ENCODE peak calls at places on chromosomes 7 and 10, in four cellular contexts. P is keratinocyte; D is CD8-positive, alpha-beta memory T cell; C is IMR-90. G is an unnamed sample. For H3K27me3 and H3K4me1, the result is how much of the 10 kb centered on the place peaks cover.

GRCh38 chr10:98104125-98104524 is 30.3 kb upstream of the R3HCC1L start:
- DNase-seq in C (no peak), P (no peak), D (no peak), G (no peak)

GRCh38 chr10:108783897-108784296 is 1139.4 kb downstream of the XPNPEP1 start:
- DNase-seq in C (peak), P (no peak), D (no peak), G (peak)

GRCh38 chr10:1420663-1421362 is 316.5 kb downstream of the ADARB2 start:
- DNase-seq in C (no peak), D (peak), P (no peak), G (peak)

GRCh38 chr7:150962743-150963399 is 15.2 kb downstream of the KCNH2 start:
- DNase-seq in C (peak), P (no peak), D (peak), G (peak)

GRCh38 chr7:132655071-132655761 is 78.9 kb upstream of the PLXNA4 start:
- DNase-seq in C (no peak), D (peak), P (no peak), G (no peak)

GRCh38 chr10:129332476-129332875 is 134.6 kb upstream of the MGMT start:
- DNase-seq in C (peak), P (no peak), D (no peak), G (peak)

GRCh38 chr10:46020344-46020656 is 10.1 kb downstream of the NCOA4 start:
- DNase-seq in P (no peak), C (no peak), D (no peak), G (no peak)

GRCh38 chr10:63634488-63635090 is 113.4 kb downstream of the REEP3 start:
- DNase-seq in P (no peak), D (no peak), C (no peak), G (no peak)

GRCh38 chr7:92634924-92635519 is 44.8 kb upstream of the FAM133B start:
- DNase-seq in D (no peak), P (no peak), C (peak), G (peak)

GRCh38 chr10:112002191-112002590 is 181.4 kb downstream of the GPAM start:
- DNase-seq in P (no peak), D (no peak), C (no peak), G (no peak)

GRCh38 chr10:104809288-104810090 is 168.4 kb downstream of the SORCS3 start:
- DNase-seq in C (no peak), D (no peak), P (peak), G (peak)

GRCh38 chr10:97785231-97785630 is 13.4 kb upstream of the SFRP5 start:
- DNase-seq in D (no peak), C (no peak), P (no peak), G (no peak)

GRCh38 chr7:157461805-157462771 is 125.3 kb downstream of the DNAJB6 start:
- DNase-seq in P (no peak), D (no peak), C (no peak), G (no peak)

GRCh38 chr7:30533886-30534285 is 29.3 kb upstream of the GGCT start:
- DNase-seq in P (no peak), C (no peak), D (no peak), G (no peak)

GRCh38 chr7:79984210-79984609 is 150.4 kb upstream of the GNAI1 start:
- DNase-seq in D (no peak), P (no peak), C (peak), G (no peak)

GRCh38 chr10:69703766-69704191 is 73.7 kb downstream of the FAM241B start:
- DNase-seq in C (peak), D (no peak), P (peak), G (no peak)

GRCh38 chr10:15345450-15345849 is 25.6 kb downstream of the FAM171A1 start:
- DNase-seq in D (no peak), C (no peak), P (no peak), G (no peak)

GRCh38 chr10:15293862-15294835 is 76.9 kb downstream of the FAM171A1 start:
- DNase-seq in C (peak), P (no peak), D (no peak), G (no peak)

GRCh38 chr10:119281581-119282071 is 74.3 kb downstream of the GRK5 start:
- DNase-seq in P (no peak), C (no peak), D (no peak), G (peak)

GRCh38 chr10:132399117-132400035 is 2.4 kb downstream of the PWWP2B start:
- DNase-seq in C (no peak), D (no peak), P (no peak), G (peak)

GRCh38 chr7:150431839-150432658 is 18.4 kb upstream of the GIMAP8 start:
- DNase-seq in C (no peak), D (no peak), P (no peak), G (no peak)

GRCh38 chr10:86085136-86085535 is 281.5 kb downstream of the GRID1 start:
- DNase-seq in P (no peak), D (no peak), C (no peak), G (no peak)

GRCh38 chr10:102412293-102412692 is 6.3 kb downstream of the PSD start:
- DNase-seq in P (no peak), D (peak), C (no peak), G (no peak)

GRCh38 chr10:101841826-101842225 is 1.8 kb downstream of the KCNIP2 start:
- DNase-seq in P (no peak), C (no peak), D (no peak), G (no peak)

GRCh38 chr7:152122540-152122939 is 97.1 kb downstream of the GALNT11 start:
- DNase-seq in P (no peak), C (no peak), D (no peak), G (no peak)

GRCh38 chr10:86651021-86651471 is 3.3 kb upstream of the OPN4 start:
- DNase-seq in C (no peak), D (peak), P (no peak), G (no peak)

GRCh38 chr7:54888067-54888735 is 129.2 kb upstream of the SEC61G start:
- DNase-seq in D (no peak), P (no peak), C (no peak), G (no peak)

GRCh38 chr7:134710854-134711624 is 64.4 kb downstream of the BPGM start:
- DNase-seq in D (peak), P (no peak), C (peak), G (no peak)

GRCh38 chr10:89332718-89333281 is 5.0 kb downstream of the IFIT3 start:
- DNase-seq in P (no peak), D (no peak), C (no peak), G (no peak)
- H3K4me3 ChIP-seq in P (peak), D (peak), C (peak), G (no peak)

GRCh38 chr7:3297105-3297819 is 3.8 kb upstream of the SDK1 start:
- DNase-seq in D (no peak), C (no peak), P (no peak), G (no peak)
- H3K27me3 ChIP-seq in D (under half), C (under half), P (under half), G (under half)

DNA sequence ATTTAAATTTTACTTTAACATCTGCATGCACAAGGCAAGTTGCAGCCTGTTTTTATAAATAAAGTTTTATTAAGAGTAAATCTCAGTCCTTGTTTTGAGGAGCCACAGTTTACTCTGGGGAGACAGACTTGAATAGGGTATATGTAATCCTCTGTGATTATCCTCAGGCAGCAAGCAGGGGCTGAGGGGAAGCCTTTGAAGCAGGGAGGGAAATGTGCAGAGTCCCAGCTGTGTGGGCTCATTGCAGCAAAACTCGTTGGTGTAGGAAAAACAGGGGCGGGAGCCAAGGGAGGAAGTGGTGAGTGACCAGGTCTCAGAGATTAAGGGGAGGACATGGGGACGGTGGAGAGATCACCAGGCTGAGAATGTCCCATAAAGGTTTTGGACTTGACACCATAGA is 34.3 kb upstream of the SMC3 start:
- DNase-seq in P (no peak), D (no peak), C (peak), G (peak)
- H3K4me1 ChIP-seq in P (under half), D (under half), C (under half), G (under half)

GRCh38 chr7:1460757-1461639 is 1.7 kb upstream of the MICALL2 start:
- DNase-seq in D (no peak), P (no peak), C (peak), G (peak)
- H3K4me3 ChIP-seq in D (peak), P (no peak), C (no peak), G (no peak)

GRCh38 chr7:4713183-4713784 is 31.2 kb downstream of the FOXK1 start:
- DNase-seq in D (no peak), P (no peak), C (no peak), G (no peak)
- H3K27me3 ChIP-seq in D (under half), P (under half), C (under half), G (under half)

GRCh38 chr10:7473474-7473873 is 62.6 kb upstream of the SFMBT2 start:
- DNase-seq in P (no peak), C (no peak), D (no peak), G (no peak)

GRCh38 chr10:7475954-7476353 is 65.1 kb upstream of the SFMBT2 start:
- DNase-seq in C (no peak), D (no peak), P (no peak), G (no peak)

GRCh38 chr10:7471720-7472367 is 61.0 kb upstream of the SFMBT2 start:
- DNase-seq in D (no peak), C (no peak), P (no peak), G (no peak)

GRCh38 chr10:7475046-7475860 is 64.4 kb upstream of the SFMBT2 start:
- DNase-seq in D (no peak), P (no peak), C (no peak), G (peak)

DNA sequence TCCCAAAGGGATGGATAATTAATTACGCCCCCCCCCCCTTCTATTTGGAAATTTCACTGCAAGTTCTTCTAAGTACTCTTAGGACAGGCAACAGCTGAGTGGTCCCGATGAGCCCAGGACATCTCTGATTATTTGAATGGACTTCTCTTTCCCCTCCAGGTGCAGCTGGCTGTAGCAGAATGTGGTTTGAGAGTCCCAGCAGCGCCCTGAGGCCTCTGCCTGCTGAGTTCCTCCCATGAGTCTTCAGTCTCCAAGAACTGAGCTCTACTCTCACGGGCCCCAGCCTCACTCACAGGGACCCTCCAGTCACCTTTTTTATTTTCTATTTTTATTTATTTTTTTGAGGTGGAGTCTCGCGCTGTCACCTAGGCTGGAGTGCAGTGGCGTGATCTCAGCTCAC is 63.6 kb upstream of the SFMBT2 start:
- DNase-seq in P (no peak), C (no peak), D (no peak), G (no peak)
- H3K4me1 ChIP-seq in P (under half), C (under half), D (under half), G (under half)

G was measured in SJCRH30.